ENCODE peak calls at places on chromosome 9, in nine cellular contexts. D is RWPE1, W is stomach, B is choroid plexus epithelial cell, L is dorsolateral prefrontal cortex, G is astrocyte of the spinal cord, R is adrenal gland, V is WTC11, Z is keratinocyte. A is an unnamed sample.

GRCh38 chr9:129476821-129477611 is 143.9 kb downstream of the C9orf50 start:
- DNase-seq in V (no peak), B (no peak), Z (no peak), W (no peak), G (no peak), L (no peak), D (no peak), R (peak; percentile 52), A (no peak)

GRCh38 chr9:137879566-137880150 is 2.1 kb downstream of the CACNA1B start:
- DNase-seq in Z (no peak), B (no peak), L (no peak), R (no peak), G (no peak), V (no peak), D (no peak), W (no peak), A (no peak)

GRCh38 chr9:111108946-111109345 is 70.7 kb upstream of the LPAR1 start:
- DNase-seq in V (no peak), R (no peak), Z (no peak), B (peak; percentile 89), D (no peak), W (no peak), L (no peak), G (peak; percentile 48), A (no peak)

GRCh38 chr9:76456202-76456926 is 2.6 kb upstream of the GCNT1 start:
- DNase-seq in W (peak; percentile 86), V (peak; percentile 42), B (peak; percentile 64), R (no peak), L (no peak), D (peak; percentile 24), Z (no peak), G (peak; percentile 51), A (no peak)

GRCh38 chr9:80691229-80691628 is 998.1 kb downstream of the TLE1 start:
- DNase-seq in B (no peak), W (no peak), Z (no peak), G (no peak), D (no peak), R (peak; percentile 21), V (no peak), L (no peak), A (no peak)

GRCh38 chr9:124660341-124660801 is 110.7 kb downstream of the NR6A1 start:
- DNase-seq in G (peak; percentile 81), B (peak; percentile 74), R (peak; percentile 21), V (no peak), L (peak; percentile 52), W (no peak), D (peak; percentile 48), Z (no peak), A (peak; percentile 55)

GRCh38 chr9:107172160-107172978 is 110.7 kb upstream of the RAD23B start:
- DNase-seq in B (peak; percentile 92), V (peak; percentile 76), Z (peak; percentile 41), W (peak; percentile 77), G (peak; percentile 83), D (peak; percentile 75), L (peak; percentile 63), R (peak; percentile 88), A (peak; percentile 77)

GRCh38 chr9:131839281-131840084 is 99.6 kb upstream of the RAPGEF1 start:
- DNase-seq in G (peak; percentile 75), R (no peak), W (no peak), D (peak; percentile 80), L (no peak), B (peak; percentile 71), Z (no peak), V (no peak), A (no peak)

GRCh38 chr9:135216666-135217431 is 129.4 kb downstream of the OLFM1 start:
- DNase-seq in D (no peak), W (no peak), R (no peak), B (no peak), Z (no peak), V (peak; percentile 9), L (no peak), G (no peak), A (no peak)

GRCh38 chr9:137406876-137407589 is 15.9 kb downstream of the EXD3 start:
- DNase-seq in W (peak; percentile 79), V (peak; percentile 87), D (peak; percentile 53), Z (no peak), L (peak; percentile 49), G (peak; percentile 52), B (peak; percentile 70), R (peak; percentile 74), A (peak; percentile 77)

GRCh38 chr9:76800901-76801300 is 36.7 kb downstream of the PCA3 start:
- DNase-seq in B (no peak), R (no peak), G (no peak), V (no peak), W (no peak), Z (no peak), L (no peak), D (no peak), A (no peak)

GRCh38 chr9:77649109-77649812 is 1.1 kb upstream of the GNA14 start:
- DNase-seq in R (no peak), V (no peak), B (peak; percentile 68), Z (no peak), W (no peak), D (peak; percentile 22), G (peak; percentile 54), L (no peak), A (no peak)

GRCh38 chr9:126440938-126441337 is 114.3 kb downstream of the MVB12B start:
- DNase-seq in L (peak; percentile 51), V (no peak), R (no peak), W (no peak), Z (no peak), G (peak; percentile 59), D (no peak), B (no peak), A (no peak)

GRCh38 chr9:75186767-75187380 is 98.6 kb downstream of the OSTF1 start:
- DNase-seq in R (no peak), G (peak; percentile 43), L (no peak), Z (no peak), V (no peak), B (peak; percentile 53), D (peak; percentile 37), W (no peak), A (no peak)

GRCh38 chr9:95204710-95205109 is 112.8 kb downstream of the FANCC start:
- DNase-seq in Z (no peak), R (no peak), B (no peak), W (no peak), V (no peak), L (no peak), G (no peak), D (no peak), A (no peak)

DNA sequence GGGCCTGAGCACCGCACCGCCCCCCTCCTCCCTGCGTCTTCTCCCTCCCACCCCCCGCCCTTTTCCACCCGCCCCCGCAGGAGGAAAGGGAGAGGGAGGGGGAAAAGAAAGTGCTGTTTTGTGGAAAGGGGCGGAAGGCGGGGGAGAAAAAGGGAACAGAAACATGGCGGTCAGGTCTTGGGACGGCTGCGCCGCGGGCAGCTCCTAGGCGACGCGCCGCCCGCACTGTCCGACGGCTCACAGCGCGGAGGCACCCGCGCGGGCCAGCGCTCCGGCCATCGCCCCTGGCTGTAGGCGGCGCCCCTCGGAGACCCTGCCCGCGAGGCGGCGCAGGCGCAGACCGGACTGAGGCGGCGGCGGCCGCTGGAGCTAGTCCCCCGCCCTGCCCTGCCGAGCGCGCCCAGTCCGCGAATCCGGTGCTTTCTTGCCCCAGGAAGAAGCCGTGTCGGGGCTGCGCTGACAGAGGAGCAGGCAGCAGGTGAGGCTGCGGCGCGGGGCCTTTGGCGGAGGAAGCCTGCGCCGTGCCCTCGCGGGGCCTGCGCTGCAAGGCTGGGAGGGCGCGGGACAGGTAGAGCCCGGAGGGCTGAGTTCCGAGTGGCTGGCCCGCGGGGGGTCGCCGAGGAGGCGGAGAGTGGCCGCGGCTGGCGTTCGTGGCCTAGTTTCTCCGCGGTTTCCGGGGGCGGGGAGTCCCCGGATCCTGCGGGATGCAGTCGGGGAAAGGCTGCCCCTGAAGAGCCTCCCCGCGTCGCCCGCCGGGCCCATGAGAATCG is at the start of gene DENND4C:
- DNase-seq in R (peak; percentile 86), V (peak; percentile 91), G (peak; percentile 87), W (peak; percentile 89), D (peak; percentile 81), L (peak; percentile 82), B (peak; percentile 86), Z (no peak), A (peak; percentile 86)
- TF ChIP-seq CTCF in R (no peak), V (no peak), G (peak; percentile 7), W (no peak), D (peak; percentile 32), L (peak; percentile 45), B (no peak), Z (no peak), A (peak; percentile 10)

DNA sequence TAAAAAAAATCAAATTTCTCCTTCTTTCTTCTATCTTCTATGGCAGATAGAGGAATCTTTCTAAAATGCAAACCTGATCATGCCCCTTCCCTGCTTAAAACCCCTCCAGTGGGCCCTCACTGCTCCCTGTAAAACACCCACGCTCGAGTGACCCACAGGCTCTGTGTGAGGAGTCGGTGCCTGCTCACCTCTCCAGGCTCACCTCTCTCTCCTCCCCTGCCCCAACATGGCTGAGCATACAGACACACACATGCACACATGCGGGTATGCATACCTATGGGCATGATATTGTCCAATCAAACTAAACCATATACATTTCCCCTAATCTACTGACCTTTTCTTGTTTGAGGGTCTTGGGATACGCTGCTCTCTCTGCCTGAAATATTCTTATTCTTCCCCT is 40.8 kb upstream of the COL15A1 start:
- DNase-seq in W (no peak), V (no peak), Z (no peak), L (no peak), R (no peak), G (no peak), D (no peak), B (no peak), A (no peak)
- TF ChIP-seq CTCF in W (no peak), V (no peak), Z (no peak), L (no peak), R (no peak), G (no peak), D (no peak), B (no peak), A (no peak)

DNA sequence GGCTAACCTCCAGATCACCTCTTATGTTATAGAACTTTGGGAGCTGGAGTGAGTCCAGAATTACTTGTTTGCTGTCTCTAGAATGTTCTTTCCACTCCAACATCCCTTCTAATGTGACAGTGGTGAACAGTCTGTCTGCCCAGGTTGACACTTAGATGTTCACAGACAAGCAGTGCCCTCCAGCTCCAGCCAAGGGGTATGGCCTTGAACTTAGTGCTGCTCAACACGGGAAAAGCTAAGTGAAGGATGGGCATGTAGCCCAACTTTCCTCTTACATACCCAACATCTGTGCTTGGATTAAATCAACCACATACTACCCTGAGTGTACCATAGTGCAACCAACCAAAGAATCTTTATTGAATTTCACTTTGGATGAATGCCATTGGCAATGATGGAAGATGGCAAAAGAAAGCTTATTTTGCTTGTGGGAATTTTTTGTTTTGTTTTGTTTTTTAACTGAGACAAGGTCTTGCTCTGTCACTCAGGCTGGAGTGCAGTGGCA is 201.2 kb downstream of the NXNL2 start:
- DNase-seq in W (no peak), D (no peak), L (no peak), B (no peak), R (no peak), G (no peak), V (no peak), Z (no peak), A (no peak)
- TF ChIP-seq CTCF in W (no peak), D (no peak), L (no peak), B (no peak), R (no peak), G (no peak), V (no peak), Z (no peak), A (no peak)

DNA sequence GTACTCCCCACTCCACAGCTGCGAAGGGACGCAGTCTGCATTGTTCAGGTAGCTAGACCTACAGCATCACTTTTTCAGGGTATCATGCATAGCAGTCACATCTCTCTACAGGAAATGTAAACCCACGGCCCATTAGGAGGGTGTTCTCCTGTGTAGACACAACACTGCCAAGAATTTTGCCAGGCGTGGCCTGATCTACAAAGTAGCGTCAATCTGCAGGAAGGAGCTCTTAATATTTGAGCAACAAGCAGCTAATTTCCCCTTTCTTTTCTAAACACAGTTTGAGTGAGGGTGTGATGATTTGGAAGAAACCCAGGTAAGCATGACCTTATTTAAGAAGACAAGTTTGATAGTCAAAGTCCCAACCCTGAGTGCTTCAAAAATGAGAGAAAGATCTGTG is 419.0 kb downstream of the GADD45G start:
- DNase-seq in Z (no peak), L (no peak), W (no peak), B (no peak), D (no peak), G (no peak), R (no peak), V (no peak), A (no peak)
- TF ChIP-seq CTCF in Z (no peak), L (no peak), W (no peak), B (no peak), D (no peak), G (no peak), R (no peak), V (no peak), A (no peak)